ENCODE peak calls at places on chromosomes 11 and 22, in six cellular contexts. W, T, D, S, H and V are unnamed samples.

GRCh38 chr11:2944953-2945756 is 15.9 kb upstream of the PHLDA2 start:
- DNase-seq in W (peak), T (no peak), D (peak), S (peak), H (no peak), V (peak)

GRCh38 chr11:92332986-92333385 is 108.4 kb downstream of the FAT3 start:
- DNase-seq in W (no peak), T (no peak), D (peak), S (no peak), H (no peak), V (no peak)

GRCh38 chr11:35418847-35419712 is at the start of gene SLC1A2:
- DNase-seq in W (peak), T (no peak), D (peak), S (no peak), H (peak), V (no peak)

GRCh38 chr11:118908931-118909618 is 16.7 kb downstream of the BCL9L start:
- DNase-seq in W (peak), T (no peak), D (peak), S (peak), H (no peak), V (no peak)

GRCh38 chr22:35900483-35901168 is 128.0 kb downstream of the RBFOX2 start:
- DNase-seq in W (no peak), T (no peak), D (peak), S (no peak), H (no peak), V (no peak)

GRCh38 chr11:70826541-70826943 is 425.8 kb downstream of the SHANK2 start:
- DNase-seq in W (no peak), T (no peak), D (no peak), S (no peak), H (no peak), V (no peak)

GRCh38 chr22:27836181-27836580 is 34.6 kb upstream of the MN1 start:
- DNase-seq in W (no peak), T (no peak), D (no peak), S (no peak), H (no peak), V (no peak)

GRCh38 chr22:50627914-50628542 is at the start of gene ARSA:
- DNase-seq in W (peak), T (peak), D (peak), S (peak), H (no peak), V (peak)

GRCh38 chr11:17765381-17766359 is 31.1 kb downstream of the KCNC1 start:
- DNase-seq in W (no peak), T (no peak), D (peak), S (no peak), H (no peak), V (peak)

GRCh38 chr11:77129069-77129840 is 1.2 kb downstream of the MYO7A start:
- DNase-seq in W (no peak), T (no peak), D (no peak), S (no peak), H (no peak), V (no peak)

GRCh38 chr11:77127674-77127968 is 425 bp upstream of the MYO7A start:
- DNase-seq in W (no peak), T (no peak), D (no peak), S (no peak), H (no peak), V (no peak)

GRCh38 chr11:77126156-77126775 is 1.8 kb upstream of the MYO7A start:
- DNase-seq in W (no peak), T (no peak), D (no peak), S (no peak), H (no peak), V (peak)

GRCh38 chr11:77126861-77127673 is 979 bp upstream of the MYO7A start:
- DNase-seq in W (peak), T (peak), D (peak), S (peak), H (peak), V (peak)

DNA sequence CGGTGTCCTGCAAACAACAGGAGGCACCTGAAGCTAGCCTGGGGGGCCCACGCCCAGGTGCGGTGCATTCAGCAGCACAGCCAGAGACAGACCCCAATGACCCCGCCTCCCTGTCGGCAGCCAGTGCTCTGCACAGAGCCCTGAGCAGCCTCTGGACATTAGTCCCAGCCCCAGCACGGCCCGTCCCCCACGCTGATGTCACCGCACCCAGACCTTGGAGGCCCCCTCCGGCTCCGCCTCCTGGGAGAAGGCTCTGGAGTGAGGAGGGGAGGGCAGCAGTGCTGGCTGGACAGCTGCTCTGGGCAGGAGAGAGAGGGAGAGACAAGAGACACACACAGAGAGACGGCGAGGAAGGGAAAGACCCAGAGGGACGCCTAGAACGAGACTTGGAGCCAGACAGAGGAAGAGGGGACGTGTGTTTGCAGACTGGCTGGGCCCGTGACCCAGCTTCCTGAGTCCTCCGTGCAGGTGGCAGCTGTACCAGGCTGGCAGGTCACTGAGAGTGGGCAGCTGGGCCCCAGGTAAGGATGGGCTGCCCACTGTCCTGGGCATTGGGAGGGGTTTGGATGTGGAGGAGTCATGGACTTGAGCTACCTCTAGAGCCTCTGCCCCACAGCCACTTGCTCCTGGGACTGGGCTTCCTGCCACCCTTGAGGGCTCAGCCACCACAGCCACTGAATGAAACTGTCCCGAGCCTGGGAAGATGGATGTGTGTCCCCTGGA is at the start of gene MYO7A:
- DNase-seq in W (peak), T (no peak), D (peak), S (peak), H (no peak), V (peak)
- TF ChIP-seq POLR2A in W (no peak), T (no peak), D (no peak), S (no peak), H (no peak), V (peak)

DNA sequence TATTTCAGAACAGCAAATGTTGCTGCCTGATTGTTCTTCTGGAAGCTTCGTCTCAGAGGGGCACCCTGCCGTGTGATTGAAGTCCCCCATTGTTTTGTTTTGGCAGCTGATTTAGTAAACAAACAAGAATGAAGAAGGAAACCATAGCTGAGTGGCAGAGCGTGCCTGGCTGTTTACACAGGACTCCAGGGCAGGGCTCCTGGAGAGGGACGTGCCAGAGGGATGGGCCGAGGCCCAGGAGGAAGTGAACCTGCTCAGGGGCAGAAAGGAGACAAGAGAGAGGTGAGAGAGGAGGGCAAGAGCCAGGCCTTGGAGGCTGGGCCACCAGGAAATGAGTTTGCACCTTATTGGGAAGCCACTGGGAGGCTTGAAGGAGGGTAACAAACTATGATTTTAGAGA is 85.5 kb upstream of the B3GAT1 start:
- DNase-seq in W (no peak), T (no peak), D (no peak), S (peak), H (no peak), V (peak)
- TF ChIP-seq POLR2A in W (no peak), T (no peak), D (no peak), S (no peak), H (no peak), V (no peak)

DNA sequence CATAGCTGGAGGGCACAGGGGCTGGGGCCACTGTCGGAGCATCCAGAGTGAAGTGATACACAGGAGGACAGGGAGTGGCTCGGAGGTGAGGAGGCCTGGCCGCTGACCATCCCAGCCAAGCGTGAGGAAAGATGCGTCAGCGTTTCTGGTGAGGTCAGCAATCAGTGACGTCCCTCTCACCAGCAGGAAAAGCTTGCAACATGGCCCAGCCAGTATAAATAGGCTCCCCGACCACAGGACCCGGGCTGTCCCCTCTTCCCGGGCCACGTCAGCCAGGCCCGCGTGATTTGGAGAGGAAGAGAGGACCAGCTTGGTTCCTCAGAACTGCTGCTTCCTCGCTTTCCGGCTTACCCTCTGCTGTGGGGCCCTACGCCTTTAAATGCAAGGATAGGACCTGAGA is 4.2 kb upstream of the OSM start:
- DNase-seq in W (peak), T (no peak), D (peak), S (peak), H (no peak), V (peak)
- TF ChIP-seq POLR2A in W (no peak), T (no peak), D (peak), S (no peak), H (no peak), V (no peak)

GRCh38 chr11:1382831-1383607 is 6.7 kb upstream of the BRSK2 start:
- DNase-seq in W (peak), T (peak), D (peak), S (peak), H (peak), V (peak)
- TF ChIP-seq POLR2A in W (no peak), T (no peak), D (peak), S (no peak), H (peak), V (no peak)

GRCh38 chr11:103215812-103216211 is 106.6 kb downstream of the DYNC2H1 start:
- DNase-seq in W (no peak), T (no peak), D (peak), S (no peak), H (no peak), V (no peak)
- TF ChIP-seq POLR2A in W (no peak), T (no peak), D (no peak), S (no peak), H (no peak), V (no peak)

GRCh38 chr11:7520011-7520942 is 6.5 kb downstream of the PPFIBP2 start:
- DNase-seq in W (no peak), T (no peak), D (no peak), S (no peak), H (no peak), V (no peak)
- TF ChIP-seq POLR2A in W (no peak), T (peak), D (no peak), S (no peak), H (no peak), V (no peak)